ENCODE peak calls at places on chromosomes 2 and 18, in seven cellular contexts. S, P, I, K, C, U and F are unnamed samples. For H3K9me3 and H3K4me1, the result is how much of the 10 kb centered on the place peaks cover.

GRCh38 chr2:120005834-120006521 is 6.9 kb upstream of the EPB41L5 start:
- DNase-seq in K (no peak), I (no peak), P (no peak), S (no peak), U (peak), C (no peak), F (no peak)

GRCh38 chr2:68031546-68032160 is 31.2 kb downstream of the C1D start:
- DNase-seq in I (no peak), K (no peak), S (peak), U (peak), C (no peak), P (peak), F (no peak)

GRCh38 chr2:239405071-239405470 is 4.3 kb upstream of the HDAC4 start:
- DNase-seq in P (no peak), C (no peak), S (no peak), K (peak), U (no peak), I (no peak), F (no peak)

GRCh38 chr18:76620326-76620813 is 125.3 kb upstream of the ZNF516 start:
- DNase-seq in I (peak), S (peak), P (no peak), U (peak), C (peak), K (peak), F (peak)

GRCh38 chr2:150075831-150076230 is 411.6 kb downstream of the RND3 start:
- DNase-seq in I (no peak), C (no peak), P (no peak), S (peak), U (no peak), K (no peak), F (no peak)

GRCh38 chr2:174329157-174329715 is 5.5 kb upstream of the SP9 start:
- DNase-seq in C (no peak), K (no peak), I (no peak), P (no peak), S (no peak), U (no peak), F (no peak)

GRCh38 chr2:224085246-224085645 is 46.2 kb upstream of the SERPINE2 start:
- DNase-seq in S (no peak), U (no peak), C (no peak), I (no peak), K (no peak), P (no peak), F (no peak)

GRCh38 chr2:201191132-201191875 is 8.4 kb downstream of the CASP10 start:
- DNase-seq in K (no peak), S (peak), C (no peak), U (no peak), P (no peak), I (no peak), F (no peak)

GRCh38 chr18:31700990-31701389 is 16.6 kb upstream of the B4GALT6 start:
- DNase-seq in U (no peak), C (no peak), K (no peak), S (no peak), P (no peak), I (no peak), F (no peak)

GRCh38 chr2:1771626-1772280 is 27.4 kb upstream of the PXDN start:
- DNase-seq in U (no peak), I (no peak), C (no peak), P (no peak), S (no peak), K (peak), F (no peak)

GRCh38 chr2:46074501-46074900 is 222.7 kb upstream of the EPAS1 start:
- DNase-seq in C (peak), S (peak), I (no peak), U (no peak), P (no peak), K (no peak), F (no peak)

GRCh38 chr2:217653240-217653639 is 349.6 kb downstream of the TNS1 start:
- DNase-seq in S (peak), C (peak), K (peak), U (no peak), P (no peak), I (peak), F (no peak)

GRCh38 chr2:152646264-152646663 is 71.0 kb downstream of the PRPF40A start:
- DNase-seq in I (no peak), S (no peak), K (no peak), P (no peak), U (no peak), C (no peak), F (no peak)

DNA sequence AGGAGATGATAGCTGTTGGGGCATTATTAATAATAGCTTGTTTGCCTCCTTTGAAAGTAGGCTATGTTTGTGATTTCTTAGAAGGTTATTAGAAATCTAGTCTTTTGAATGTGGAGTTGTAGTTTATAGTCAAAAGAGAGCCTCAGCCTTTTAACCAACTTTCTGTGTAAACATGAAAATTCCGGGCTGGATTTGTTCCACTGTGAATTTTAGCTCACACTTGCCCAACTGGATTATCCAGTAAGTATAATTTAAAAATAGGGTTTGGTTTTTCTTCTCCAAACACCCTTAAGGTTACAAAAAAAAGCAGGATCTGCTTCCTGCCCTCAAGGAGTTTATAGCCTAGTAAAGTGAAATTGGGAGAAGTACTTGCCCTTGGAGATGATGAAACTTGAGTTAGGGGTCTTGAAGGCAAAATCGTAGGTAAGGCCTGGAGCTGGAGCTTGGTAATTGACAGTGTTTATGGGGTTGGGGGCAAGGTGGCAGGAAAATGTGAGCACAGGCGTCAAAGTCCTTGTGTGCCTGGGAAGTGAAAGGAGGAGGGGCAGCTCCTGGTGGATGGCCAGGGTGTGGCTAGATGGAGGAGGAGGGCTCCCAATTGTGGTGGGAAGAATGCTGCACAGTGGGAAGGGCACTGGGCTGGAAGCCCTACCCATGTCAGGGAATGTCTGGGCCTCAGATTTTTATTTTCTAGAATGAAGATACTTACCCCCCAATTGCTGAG is 21.3 kb downstream of the ITGA6 start:
- DNase-seq in S (no peak), K (peak), I (peak), C (no peak), P (no peak), U (no peak), F (no peak)
- TF ChIP-seq POLR2AphosphoS5 in S (no peak), K (no peak), I (no peak), C (no peak), P (no peak), U (no peak), F (no peak)

GRCh38 chr2:101718479-101718878 is 21.0 kb downstream of the MAP4K4 start:
- DNase-seq in P (no peak), I (no peak), S (no peak), C (no peak), U (no peak), K (no peak), F (no peak)
- H3K9me3 ChIP-seq in P (under half), I (under half), S (under half), C (under half), U (under half), K (under half), F (under half)

GRCh38 chr2:65061910-65062339 is 5.7 kb downstream of the CEP68 start:
- DNase-seq in U (no peak), I (no peak), C (no peak), K (no peak), S (no peak), P (no peak), F (no peak)

GRCh38 chr2:65061146-65061909 is 5.1 kb downstream of the CEP68 start:
- DNase-seq in K (no peak), U (no peak), C (no peak), P (no peak), S (no peak), I (no peak), F (no peak)

GRCh38 chr2:65064728-65065552 is 8.7 kb downstream of the CEP68 start:
- DNase-seq in I (peak), U (peak), C (peak), K (no peak), P (no peak), S (peak), F (peak)

GRCh38 chr2:65063426-65063825 is 7.2 kb downstream of the CEP68 start:
- DNase-seq in K (no peak), S (no peak), U (no peak), I (no peak), C (no peak), P (peak), F (no peak)

DNA sequence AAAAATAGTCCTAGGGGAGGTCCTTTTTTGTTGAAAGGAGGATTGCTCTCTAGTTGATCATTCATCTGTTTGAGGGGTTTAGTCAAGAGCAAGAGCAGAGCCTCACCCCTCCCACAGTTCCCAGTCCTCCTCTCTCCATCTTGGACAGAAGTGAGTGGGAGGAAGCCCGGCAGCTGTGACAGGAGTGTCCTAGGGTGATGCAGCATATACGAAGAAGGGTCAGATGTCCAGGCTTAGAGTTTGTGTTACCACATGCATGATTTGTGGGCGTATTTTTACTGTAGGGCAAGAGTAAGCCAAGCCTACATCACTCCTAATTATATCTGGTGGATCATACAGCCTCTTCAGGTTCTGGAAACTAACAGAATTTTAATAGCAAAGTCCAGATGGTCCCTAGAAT is 6.6 kb downstream of the CEP68 start:
- DNase-seq in C (no peak), S (no peak), I (no peak), K (no peak), P (no peak), U (peak), F (no peak)
- H3K4me1 ChIP-seq in C (half or more), S (under half), I (under half), K (half or more), P (under half), U (under half), F (under half)

DNA sequence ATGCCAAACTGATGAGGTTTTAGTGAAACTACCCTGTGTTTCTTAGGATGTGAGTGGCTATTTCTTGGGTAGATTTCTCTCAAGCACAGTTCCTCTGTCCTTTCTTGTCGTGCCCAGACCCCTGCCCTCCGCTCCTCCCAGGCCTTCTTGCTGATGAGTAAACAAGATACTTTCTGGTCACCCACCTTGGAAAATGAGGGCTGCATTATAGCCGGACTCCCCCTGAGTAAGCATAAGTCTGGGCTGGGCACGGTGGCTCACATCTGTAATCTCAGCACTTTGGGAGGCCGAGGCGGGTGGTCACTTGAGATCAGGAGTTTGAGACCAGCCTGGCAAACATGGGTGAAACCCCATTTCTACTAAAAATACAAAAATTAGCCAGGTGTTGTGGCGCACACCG is 58.5 kb downstream of the MEX3C start:
- DNase-seq in K (no peak), I (no peak), S (no peak), U (no peak), C (no peak), P (no peak), F (no peak)
- TF ChIP-seq POLR2AphosphoS5 in K (no peak), I (no peak), S (no peak), U (no peak), C (no peak), P (no peak), F (no peak)